ENCODE peak calls at places on chromosomes 4 and X, in four cellular contexts. W, K, P and Y are unnamed samples.

GRCh38 chrX:82412851-82413250 is 1095.2 kb upstream of the POU3F4 start:
- DNase-seq in K (no peak), P (no peak), W (no peak), Y (no peak)

GRCh38 chrX:32408389-32408788 is 803.0 kb downstream of the DMD start:
- DNase-seq in W (no peak), P (peak; percentile 14), K (peak; percentile 2), Y (peak; percentile 0)

GRCh38 chr4:76526585-76526990 is 91.6 kb downstream of the SHROOM3 start:
- DNase-seq in K (no peak), P (peak; percentile 85), W (no peak), Y (no peak)

GRCh38 chrX:20029728-20030127 is 38.9 kb upstream of the BCLAF3 start:
- DNase-seq in K (no peak), W (no peak), P (peak; percentile 78), Y (no peak)

GRCh38 chrX:2484232-2484631 is 16.5 kb downstream of the DHRSX start:
- DNase-seq in W (no peak), P (no peak), K (no peak), Y (no peak)

GRCh38 chr4:117134386-117134785 is 49.0 kb upstream of the TRAM1L1 start:
- DNase-seq in W (no peak), K (peak; percentile 16), P (peak; percentile 53), Y (peak; percentile 2)

GRCh38 chr4:73222466-73223257 is 35.9 kb downstream of the ANKRD17 start:
- DNase-seq in P (peak; percentile 86), W (no peak), K (peak; percentile 62), Y (peak; percentile 73)

GRCh38 chr4:174100910-174101309 is 182.6 kb downstream of the FBXO8 start:
- DNase-seq in W (no peak), P (no peak), K (no peak), Y (no peak)